ENCODE peak calls at places on chromosomes 1 and 21, in four cellular contexts. Y, J, N and U are unnamed samples.

GRCh38 chr1:155003766-155004351 is 1.3 kb downstream of the ZBTB7B start:
- DNase-seq in J (peak; percentile 60), Y (no peak), N (peak; percentile 80), U (peak; percentile 21)

GRCh38 chr21:15823486-15824150 is 93.8 kb downstream of the USP25 start:
- DNase-seq in N (no peak), Y (no peak), J (no peak), U (no peak)

GRCh38 chr1:230235876-230236275 is 168.8 kb downstream of the GALNT2 start:
- DNase-seq in N (no peak), Y (no peak), J (no peak), U (no peak)

GRCh38 chr1:150507912-150508864 is at the start of gene ECM1:
- DNase-seq in Y (peak; percentile 67), J (peak; percentile 88), N (peak; percentile 61), U (peak; percentile 81)

GRCh38 chr21:42513985-42514882 is 582 bp downstream of the SLC37A1 start:
- DNase-seq in N (peak; percentile 58), Y (no peak), J (no peak), U (no peak)

GRCh38 chr1:35386954-35387353 is 118.4 kb downstream of the ZMYM4 start:
- DNase-seq in N (no peak), J (no peak), Y (no peak), U (no peak)

GRCh38 chr1:28110555-28110954 is 22.1 kb upstream of the EYA3 start:
- DNase-seq in Y (no peak), N (no peak), J (peak; percentile 75), U (no peak)

GRCh38 chr1:93021539-93022134 is 57.4 kb upstream of the MTF2 start:
- DNase-seq in Y (peak; percentile 32), J (peak; percentile 31), N (no peak), U (peak; percentile 7)

GRCh38 chr1:110356379-110356778 is 17.2 kb downstream of the RBM15 start:
- DNase-seq in Y (no peak), J (no peak), N (no peak), U (no peak)

GRCh38 chr1:47618830-47619229 is 181.0 kb downstream of the FOXD2 start:
- DNase-seq in J (no peak), N (no peak), Y (no peak), U (no peak)

GRCh38 chr1:32266926-32267645 is 16.0 kb downstream of the LCK start:
- DNase-seq in J (peak; percentile 29), N (no peak), Y (no peak), U (no peak)